ENCODE peak calls at places on chromosome 3, in seven cellular contexts. D, K, T, V, L, J and G are unnamed samples.
A peak's percentile ranks its signal among the peaks of the same experiment; 100 is the strongest.

GRCh38 chr3:15051531-15051930 is 13.6 kb downstream of the MRPS25 start:
- DNase-seq in L (peak; percentile 86), K (no peak), T (peak; percentile 20), V (peak; percentile 32), D (no peak), J (no peak), G (no peak)

GRCh38 chr3:160804762-160805161 is 48.7 kb downstream of the PPM1L start:
- DNase-seq in D (no peak), V (no peak), J (no peak), L (peak; percentile 21), K (no peak), T (no peak), G (no peak)

GRCh38 chr3:144054766-144055165 is 83.1 kb downstream of the DIPK2A start:
- DNase-seq in J (no peak), V (no peak), K (no peak), L (no peak), T (no peak), D (no peak), G (no peak)

GRCh38 chr3:71208273-71209095 is 375.0 kb downstream of the FOXP1 start:
- DNase-seq in K (no peak), D (no peak), T (peak; percentile 33), L (no peak), J (no peak), V (no peak), G (no peak)

GRCh38 chr3:148759425-148759824 is 61.7 kb downstream of the AGTR1 start:
- DNase-seq in V (no peak), K (no peak), J (no peak), L (no peak), D (no peak), T (no peak), G (no peak)

GRCh38 chr3:39423571-39423970 is 17.1 kb downstream of the RPSA start:
- DNase-seq in D (no peak), L (no peak), K (no peak), V (no peak), T (no peak), J (no peak), G (no peak)

GRCh38 chr3:89113887-89114840 is 6.7 kb downstream of the EPHA3 start:
- DNase-seq in T (peak; percentile 42), V (no peak), D (peak; percentile 59), K (no peak), J (no peak), L (peak; percentile 93), G (no peak)

GRCh38 chr3:106168941-106169340 is 300.1 kb upstream of the CBLB start:
- DNase-seq in T (no peak), V (no peak), K (no peak), D (no peak), J (no peak), L (no peak), G (peak; percentile 15)

GRCh38 chr3:52253314-52254260 is 8.0 kb downstream of the PPM1M start:
- DNase-seq in K (peak; percentile 70), J (peak; percentile 54), V (no peak), L (no peak), D (no peak), T (no peak), G (no peak)

GRCh38 chr3:16885588-16885903 is 791 bp downstream of the PLCL2 start:
- DNase-seq in V (no peak), J (no peak), K (no peak), T (no peak), L (no peak), D (no peak), G (no peak)

GRCh38 chr3:45724919-45725318 is 35.7 kb downstream of the SACM1L start:
- DNase-seq in T (no peak), K (no peak), V (no peak), L (no peak), J (no peak), D (no peak), G (no peak)

GRCh38 chr3:33481018-33481621 is 40.9 kb upstream of the UBP1 start:
- DNase-seq in D (no peak), K (no peak), V (no peak), L (peak; percentile 44), J (no peak), T (no peak), G (no peak)

GRCh38 chr3:183984749-183985729 is 32.6 kb downstream of the ABCC5 start:
- DNase-seq in J (no peak), D (no peak), K (no peak), T (no peak), L (peak; percentile 52), V (no peak), G (no peak)

GRCh38 chr3:67648229-67648628 is 6.2 kb downstream of the SUCLG2 start:
- DNase-seq in J (no peak), T (no peak), K (no peak), L (no peak), D (no peak), V (no peak), G (no peak)

GRCh38 chr3:71022552-71023335 is 560.8 kb downstream of the FOXP1 start:
- DNase-seq in K (no peak), V (no peak), L (peak; percentile 88), T (peak; percentile 10), J (no peak), D (no peak), G (no peak)

GRCh38 chr3:124760601-124761000 is 30.3 kb downstream of the UMPS start:
- DNase-seq in L (peak; percentile 36), D (no peak), V (no peak), T (peak; percentile 75), J (no peak), K (no peak), G (no peak)

GRCh38 chr3:56190130-56190529 is 278.1 kb downstream of the ERC2 start:
- DNase-seq in L (no peak), K (no peak), J (no peak), V (no peak), D (no peak), T (no peak), G (no peak)

GRCh38 chr3:66671348-66671747 is 170.5 kb upstream of the LRIG1 start:
- DNase-seq in J (no peak), D (no peak), L (no peak), V (no peak), T (no peak), K (no peak), G (no peak)

DNA sequence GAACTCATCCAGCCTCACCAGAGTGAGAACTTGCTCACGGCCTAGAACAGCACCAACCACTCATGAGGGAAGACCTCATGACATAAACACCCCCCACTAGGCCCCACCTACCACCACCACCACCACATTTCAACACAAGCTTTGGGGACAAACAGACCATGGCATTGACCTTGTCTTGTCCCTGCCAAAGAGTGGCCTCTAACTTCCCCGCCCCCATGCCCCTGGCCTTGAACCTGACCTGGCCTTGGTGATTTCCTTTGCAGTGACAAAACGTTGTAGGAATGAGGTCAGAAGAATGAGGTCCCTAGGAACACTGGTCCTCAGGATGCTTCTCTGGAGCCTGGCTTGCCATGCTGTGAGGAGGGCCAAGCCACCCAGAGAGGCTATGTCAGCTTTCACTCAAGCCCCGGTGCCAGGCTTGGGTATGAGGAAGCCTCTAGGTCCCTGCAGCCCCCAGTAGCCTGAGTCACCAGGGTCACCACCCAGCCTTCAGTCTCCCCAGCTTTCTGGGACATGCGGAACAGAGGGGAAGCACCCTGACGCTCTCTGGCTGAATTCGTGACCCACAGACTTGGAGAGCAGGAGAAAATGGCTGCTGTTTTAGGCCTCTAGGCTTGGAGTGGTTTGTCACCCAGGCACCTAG is 57.9 kb downstream of the TPRA1 start:
- DNase-seq in J (no peak), V (no peak), L (no peak), D (no peak), K (no peak), T (no peak), G (no peak)
- H3K4me3 ChIP-seq in J (no peak overlapping the region), V (no peak overlapping the region), L (no peak overlapping the region), D (no peak overlapping the region), K (no peak overlapping the region), T (no peak overlapping the region), G (no peak overlapping the region)

DNA sequence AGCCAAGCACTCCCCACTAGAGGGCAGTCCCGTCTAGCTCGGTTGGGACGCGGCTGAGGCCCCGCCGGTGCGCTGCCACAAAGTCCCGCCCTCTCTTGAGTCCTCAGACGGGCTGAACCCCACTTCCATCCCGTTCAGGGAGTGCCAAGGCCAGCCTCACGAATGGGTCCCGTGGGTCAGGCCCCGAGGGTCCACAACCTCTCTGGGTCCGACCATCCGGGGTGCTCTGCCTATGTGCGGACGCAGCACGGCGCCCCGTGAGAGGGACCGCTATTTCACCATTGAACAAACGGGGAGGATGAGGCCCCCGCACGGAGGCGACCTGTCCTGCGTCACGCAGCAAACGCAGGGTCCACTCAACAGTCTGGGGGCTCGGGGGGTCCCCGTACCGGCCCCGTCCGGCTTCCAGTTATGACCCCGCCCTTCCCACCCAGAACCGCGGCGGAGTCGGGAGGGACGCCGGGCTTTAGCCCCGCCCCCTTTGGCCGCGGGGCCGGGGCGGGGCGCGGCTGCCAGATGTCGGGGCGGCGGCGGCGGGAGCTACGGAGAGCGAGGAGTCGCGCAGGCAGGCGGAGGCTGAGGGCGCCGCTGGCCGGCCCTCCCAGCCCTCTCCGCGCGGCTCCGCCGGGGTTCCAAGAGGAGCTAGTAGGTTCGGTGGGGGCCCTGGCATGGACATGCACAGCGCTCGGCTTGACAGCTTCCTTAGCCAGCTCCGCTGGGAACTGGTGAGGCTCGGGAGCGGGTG is at the start of gene INKA1:
- DNase-seq in L (peak; percentile 96), T (peak; percentile 72), J (peak; percentile 69), K (peak; percentile 82), D (peak; percentile 85), V (peak; percentile 71), G (no peak)
- H3K4me1 ChIP-seq in L (peaks cover 34% of the 10 kb centered on the region), T (peaks cover 35% of the 10 kb centered on the region), J (peaks cover 49% of the 10 kb centered on the region), K (peaks cover 43% of the 10 kb centered on the region), D (peaks cover 41% of the 10 kb centered on the region), V (peaks cover 5% of the 10 kb centered on the region), G (peaks cover 43% of the 10 kb centered on the region)

GRCh38 chr3:10319804-10320203 is 1.1 kb downstream of the SEC13 start:
- DNase-seq in K (no peak), T (peak; percentile 12), L (no peak), J (no peak), D (no peak), V (no peak), G (no peak)
- H3K4me3 ChIP-seq in K (peak overlapping the region; percentile 86), T (peak overlapping the region; percentile 75), L (peak overlapping the region; percentile 100), J (peak overlapping the region; percentile 79), D (peak overlapping the region; percentile 82), V (peak overlapping the region; percentile 90), G (peak overlapping the region; percentile 92)

DNA sequence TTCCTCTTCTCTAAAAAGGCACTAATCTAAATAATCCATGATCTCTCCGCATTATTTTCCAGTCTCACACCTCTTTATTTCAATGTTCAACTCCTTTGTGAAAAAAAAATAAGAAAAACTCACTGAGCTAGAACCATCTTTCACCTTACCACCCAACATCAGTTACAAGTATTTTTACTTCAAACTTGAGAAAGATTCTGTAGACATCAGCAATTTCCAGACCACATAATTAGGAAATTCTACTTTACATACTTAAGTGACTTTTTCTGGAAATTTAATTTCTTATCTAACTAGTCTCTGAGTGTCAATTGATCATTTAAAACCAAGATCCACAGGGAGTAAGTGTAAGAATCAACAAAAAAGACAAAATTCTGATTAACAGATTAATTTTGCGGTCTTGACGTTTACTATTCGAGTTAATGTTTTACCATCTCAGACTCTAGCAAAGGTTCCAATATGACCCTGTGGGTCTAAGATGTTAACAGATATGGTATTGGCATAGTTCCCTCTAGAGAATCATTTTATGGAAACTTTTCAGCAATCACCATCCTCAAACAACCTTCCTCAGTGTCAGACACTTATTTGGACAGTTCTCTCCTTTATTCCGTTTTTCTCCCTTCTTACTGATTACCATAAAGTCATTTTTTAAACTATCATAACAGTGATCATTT is 5.1 kb downstream of the ATP13A3 start:
- DNase-seq in J (no peak), T (no peak), K (no peak), V (no peak), L (no peak), D (no peak), G (no peak)
- H3K4me1 ChIP-seq in J (peaks cover 4% of the 10 kb centered on the region), T (peaks cover 16% of the 10 kb centered on the region), K (peaks cover 20% of the 10 kb centered on the region), V (peaks cover 18% of the 10 kb centered on the region), L (peaks cover 7% of the 10 kb centered on the region), D (peaks cover 11% of the 10 kb centered on the region), G (peaks cover 14% of the 10 kb centered on the region)

GRCh38 chr3:128076783-128077624 is 24.8 kb downstream of the SEC61A1 start:
- DNase-seq in L (peak; percentile 28), J (no peak), K (no peak), V (no peak), D (no peak), T (no peak), G (no peak)
- H3K4me3 ChIP-seq in L (peak overlapping the region; percentile 68), J (peak overlapping the region; percentile 70), K (peak overlapping the region; percentile 73), V (no peak overlapping the region), D (peak overlapping the region; percentile 30), T (no peak overlapping the region), G (no peak overlapping the region)